ENCODE peak calls at places on chromosomes 12 and 14, in ten cellular contexts. K is HCT116, E is GM23248, W is MM.1S, A is mammary epithelial cell, T is fibroblast of lung, P is PC-3, G is SK-N-SH, H is Karpas-422, Q is keratinocyte. J is an unnamed sample.

GRCh38 chr14:59919582-59920377 is at the start of gene LRRC9:
- DNase-seq in K (no peak), E (peak; percentile 9), W (no peak), A (no peak), T (peak; percentile 21), P (no peak), G (peak; percentile 83), H (peak; percentile 61), Q (no peak), J (peak; percentile 0)

GRCh38 chr12:88391556-88391955 is 188.7 kb downstream of the KITLG start:
- DNase-seq in K (peak; percentile 6), E (peak; percentile 90), W (peak; percentile 59), A (peak; percentile 87), T (peak; percentile 74), P (peak; percentile 62), G (peak; percentile 14), H (no peak), Q (no peak), J (peak; percentile 88)

GRCh38 chr12:3115078-3115477 is 37.9 kb downstream of the TSPAN9 start:
- DNase-seq in K (no peak), E (no peak), W (no peak), A (no peak), T (no peak), P (no peak), G (no peak), H (no peak), Q (no peak), J (no peak)

GRCh38 chr12:120439646-120440247 is 1.8 kb downstream of the COX6A1 start:
- DNase-seq in K (peak; percentile 59), E (peak; percentile 76), W (peak; percentile 47), A (peak; percentile 57), T (peak; percentile 54), P (peak; percentile 77), G (peak; percentile 89), H (peak; percentile 93), Q (peak; percentile 30), J (peak; percentile 25)

GRCh38 chr14:37116933-37117844 is 55.2 kb downstream of the SLC25A21 start:
- DNase-seq in K (peak; percentile 6), E (peak; percentile 73), W (no peak), A (peak; percentile 68), T (peak; percentile 73), P (peak; percentile 95), G (no peak), H (peak; percentile 57), Q (no peak), J (peak; percentile 67)

GRCh38 chr14:91755560-91755959 is 23.7 kb upstream of the CATSPERB start:
- DNase-seq in K (peak; percentile 2), E (peak; percentile 51), W (no peak), A (peak; percentile 89), T (peak; percentile 41), P (peak; percentile 89), G (no peak), H (no peak), Q (peak; percentile 32), J (peak; percentile 12)

GRCh38 chr12:60148831-60149230 is 553.0 kb downstream of the SLC16A7 start:
- DNase-seq in K (peak; percentile 4), E (peak; percentile 93), W (no peak), A (peak; percentile 92), T (peak; percentile 81), P (peak; percentile 92), G (no peak), H (no peak), Q (peak; percentile 50), J (peak; percentile 88)

GRCh38 chr12:27592548-27592947 is 68.5 kb downstream of the PPFIBP1 start:
- DNase-seq in K (no peak), E (peak; percentile 85), W (no peak), A (peak; percentile 96), T (peak; percentile 66), P (peak; percentile 93), G (no peak), H (no peak), Q (peak; percentile 83), J (peak; percentile 87)

GRCh38 chr14:100608586-100609330 is 21.5 kb upstream of the BEGAIN start:
- DNase-seq in K (no peak), E (no peak), W (no peak), A (no peak), T (no peak), P (no peak), G (peak; percentile 47), H (no peak), Q (no peak), J (no peak)

GRCh38 chr12:11651785-11652184 is 2.3 kb downstream of the ETV6 start:
- DNase-seq in K (no peak), E (peak; percentile 37), W (no peak), A (peak; percentile 48), T (peak; percentile 39), P (peak; percentile 18), G (no peak), H (no peak), Q (no peak), J (no peak)

GRCh38 chr12:11650697-11651281 is 1.3 kb downstream of the ETV6 start:
- DNase-seq in K (no peak), E (peak; percentile 53), W (peak; percentile 48), A (peak; percentile 60), T (peak; percentile 41), P (peak; percentile 38), G (peak; percentile 37), H (no peak), Q (no peak), J (no peak)

GRCh38 chr12:11651377-11651776 is 1.9 kb downstream of the ETV6 start:
- DNase-seq in K (no peak), E (no peak), W (no peak), A (no peak), T (peak; percentile 12), P (no peak), G (no peak), H (no peak), Q (no peak), J (no peak)

GRCh38 chr12:11649413-11650278 is at the start of gene ETV6:
- DNase-seq in K (peak; percentile 63), E (peak; percentile 90), W (peak; percentile 96), A (peak; percentile 88), T (peak; percentile 97), P (peak; percentile 80), G (peak; percentile 87), H (peak; percentile 86), Q (no peak), J (peak; percentile 92)

DNA sequence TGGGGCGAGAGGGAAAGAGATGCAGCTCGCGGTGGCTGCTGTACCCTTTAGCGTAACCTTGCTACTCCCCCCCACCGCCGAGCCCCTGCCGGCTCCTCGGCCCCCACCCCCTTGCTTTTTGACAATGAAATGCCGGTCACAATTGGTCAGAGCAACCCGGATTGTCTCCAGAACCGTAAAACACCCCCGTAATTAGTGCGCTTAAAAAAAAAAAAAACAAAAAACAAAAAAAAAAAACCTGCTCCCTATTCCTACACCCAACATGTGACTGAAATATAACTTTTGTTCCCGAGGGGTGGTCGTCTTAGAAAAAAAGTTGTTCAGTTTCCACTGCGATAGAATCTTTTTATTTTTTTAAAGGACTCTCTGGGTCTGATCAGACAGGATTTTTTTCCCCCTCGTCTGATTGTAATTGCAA is 814 bp downstream of the ETV6 start:
- DNase-seq in K (no peak), E (no peak), W (no peak), A (no peak), T (no peak), P (no peak), G (peak; percentile 56), H (peak; percentile 44), Q (no peak), J (no peak)
- H3K79me2 ChIP-seq in K (peaks cover 6% of the 10 kb centered on the region), E (peaks cover 50% of the 10 kb centered on the region), W (peaks cover 54% of the 10 kb centered on the region), A (peaks cover 55% of the 10 kb centered on the region), T (peaks cover 43% of the 10 kb centered on the region), P (peaks cover 49% of the 10 kb centered on the region), G (peaks cover 53% of the 10 kb centered on the region), H (no peaks in the 10 kb centered on the region), Q (peaks cover 50% of the 10 kb centered on the region), J (peaks cover 54% of the 10 kb centered on the region)

DNA sequence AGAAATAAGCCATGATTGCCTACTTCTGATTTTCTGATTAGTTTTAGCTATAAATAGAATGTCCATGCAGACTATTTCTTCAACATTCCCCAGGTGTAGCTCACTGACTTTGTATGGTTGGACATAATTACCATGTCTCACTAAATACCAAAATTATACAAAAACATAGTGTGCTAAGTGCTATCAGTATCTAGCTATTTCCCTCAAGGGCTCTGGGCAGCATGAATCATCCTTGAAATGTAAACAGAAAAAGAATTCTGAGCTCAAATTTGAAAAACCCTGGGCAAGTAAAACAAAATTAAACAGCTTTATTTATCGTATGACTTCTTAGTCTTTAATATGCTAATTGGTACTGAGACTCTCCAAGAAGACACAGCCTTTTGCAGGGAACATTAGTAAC is 82.9 kb downstream of the SPATA7 start:
- DNase-seq in K (no peak), E (peak; percentile 68), W (no peak), A (peak; percentile 60), T (peak; percentile 64), P (peak; percentile 69), G (no peak), H (no peak), Q (no peak), J (peak; percentile 92)
- H3K36me3 ChIP-seq in K (no peaks in the 10 kb centered on the region), E (peaks cover 31% of the 10 kb centered on the region), W (no peaks in the 10 kb centered on the region), A (peaks cover 14% of the 10 kb centered on the region), T (peaks cover 11% of the 10 kb centered on the region), P (peaks cover 3% of the 10 kb centered on the region), G (peaks cover 71% of the 10 kb centered on the region), H (no peaks in the 10 kb centered on the region), Q (peaks cover 19% of the 10 kb centered on the region), J (peaks cover 38% of the 10 kb centered on the region)

DNA sequence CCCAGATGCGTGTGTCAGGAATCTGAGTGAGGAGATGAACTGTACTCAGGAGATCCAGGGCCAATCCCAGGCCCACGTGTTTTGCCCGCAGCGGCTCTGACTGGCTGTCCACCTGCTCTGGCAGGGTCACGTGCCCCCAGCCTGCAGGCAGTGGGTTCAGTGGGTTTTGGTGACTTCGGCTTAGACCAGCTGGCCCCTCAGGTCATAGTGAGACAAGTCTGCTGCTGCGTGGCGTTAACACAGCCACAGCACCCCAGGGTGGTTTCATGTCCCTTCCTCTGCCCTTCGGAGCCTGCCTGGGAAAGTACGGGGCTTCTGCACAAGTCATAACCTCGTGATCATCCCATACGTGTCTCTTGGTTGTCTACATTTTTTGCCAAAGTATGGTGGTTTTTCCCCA is 2.6 kb downstream of the FBRSL1 start:
- DNase-seq in K (no peak), E (no peak), W (no peak), A (no peak), T (no peak), P (no peak), G (no peak), H (no peak), Q (no peak), J (no peak)
- H3K79me2 ChIP-seq in K (peaks cover 69% of the 10 kb centered on the region), E (peaks cover 69% of the 10 kb centered on the region), W (peaks cover 69% of the 10 kb centered on the region), A (peaks cover 71% of the 10 kb centered on the region), T (peaks cover 56% of the 10 kb centered on the region), P (peaks cover 69% of the 10 kb centered on the region), G (peaks cover 69% of the 10 kb centered on the region), H (peaks cover 25% of the 10 kb centered on the region), Q (peaks cover 65% of the 10 kb centered on the region), J (peaks cover 69% of the 10 kb centered on the region)

GRCh38 chr12:57498143-57498524 is 10.3 kb downstream of the MARS1 start:
- DNase-seq in K (no peak), E (no peak), W (no peak), A (no peak), T (no peak), P (no peak), G (no peak), H (no peak), Q (no peak), J (no peak)

GRCh38 chr12:57498571-57498970 is 10.7 kb downstream of the MARS1 start:
- DNase-seq in K (no peak), E (no peak), W (no peak), A (no peak), T (no peak), P (no peak), G (no peak), H (no peak), Q (no peak), J (no peak)

GRCh38 chr12:57500213-57500612 is 12.3 kb downstream of the MARS1 start:
- DNase-seq in K (no peak), E (no peak), W (no peak), A (no peak), T (no peak), P (no peak), G (no peak), H (no peak), Q (no peak), J (no peak)

GRCh38 chr12:57504033-57504432 is 16.2 kb downstream of the MARS1 start:
- DNase-seq in K (no peak), E (no peak), W (no peak), A (no peak), T (no peak), P (no peak), G (no peak), H (no peak), Q (no peak), J (no peak)
- H3K36me3 ChIP-seq in K (peaks cover 39% of the 10 kb centered on the region), E (peaks cover 58% of the 10 kb centered on the region), W (peaks cover 10% of the 10 kb centered on the region), A (peaks cover 27% of the 10 kb centered on the region), T (peaks cover 16% of the 10 kb centered on the region), P (peaks cover 33% of the 10 kb centered on the region), G (peaks cover 39% of the 10 kb centered on the region), H (peaks cover 56% of the 10 kb centered on the region), Q (peaks cover 41% of the 10 kb centered on the region), J (peaks cover 41% of the 10 kb centered on the region)

J was measured in astrocyte.